ENCODE peak calls at places on chromosomes 13 and 19, in four cellular contexts. V, O, P and Q are unnamed samples.
A peak's percentile ranks its signal among the peaks of the same experiment; 100 is the strongest.

GRCh38 chr19:44684892-44685847 is 13.8 kb upstream of the CEACAM16 start:
- DNase-seq in V (peak; percentile 56), P (peak; percentile 93), O (peak; percentile 68), Q (no peak)

GRCh38 chr19:1453525-1454371 is 3.8 kb downstream of the APC2 start:
- DNase-seq in P (no peak), V (no peak), O (no peak), Q (no peak)

GRCh38 chr13:34419025-34419424 is 523.0 kb upstream of the NBEA start:
- DNase-seq in O (no peak), V (no peak), P (no peak), Q (no peak)

GRCh38 chr19:48121909-48122371 is 11.3 kb upstream of the PLA2G4C start:
- DNase-seq in P (peak; percentile 33), O (peak; percentile 30), V (peak; percentile 21), Q (peak; percentile 80)

GRCh38 chr13:93248627-93249047 is 22.0 kb downstream of the GPC6 start:
- DNase-seq in V (no peak), P (peak; percentile 70), O (peak; percentile 83), Q (no peak)

GRCh38 chr19:36128392-36128736 is 11.5 kb upstream of the CAPNS1 start:
- DNase-seq in V (no peak), O (no peak), P (no peak), Q (no peak)

GRCh38 chr19:45057444-45057843 is 18.6 kb downstream of the CLASRP start:
- DNase-seq in O (no peak), P (no peak), V (no peak), Q (no peak)

GRCh38 chr13:87123987-87124784 is 547.0 kb upstream of the SLITRK5 start:
- DNase-seq in P (peak; percentile 95), V (no peak), O (peak; percentile 100), Q (no peak)

GRCh38 chr19:17049711-17050280 is 23.2 kb upstream of the CPAMD8 start:
- DNase-seq in P (peak; percentile 56), V (no peak), O (peak; percentile 77), Q (no peak)

GRCh38 chr19:7705387-7706187 is 3.7 kb upstream of the FCER2 start:
- DNase-seq in O (no peak), V (peak; percentile 94), P (no peak), Q (no peak)

GRCh38 chr13:23469901-23470525 is 36.5 kb upstream of the SACS start:
- DNase-seq in V (no peak), P (no peak), O (peak; percentile 39), Q (no peak)

GRCh38 chr19:7751157-7751783 is 3.9 kb upstream of the CD209 start:
- DNase-seq in P (no peak), O (peak; percentile 12), V (peak; percentile 77), Q (no peak)

GRCh38 chr19:50387176-50387867 is 3.2 kb downstream of the POLD1 start:
- DNase-seq in V (no peak), P (peak; percentile 47), O (peak; percentile 52), Q (no peak)

GRCh38 chr13:27795718-27796019 is 3.4 kb downstream of the GSX1 start:
- DNase-seq in V (no peak), P (no peak), O (no peak), Q (no peak)

GRCh38 chr13:23279321-23279720 is 98.5 kb downstream of the SGCG start:
- DNase-seq in P (peak; percentile 17), O (peak; percentile 42), V (no peak), Q (no peak)

DNA sequence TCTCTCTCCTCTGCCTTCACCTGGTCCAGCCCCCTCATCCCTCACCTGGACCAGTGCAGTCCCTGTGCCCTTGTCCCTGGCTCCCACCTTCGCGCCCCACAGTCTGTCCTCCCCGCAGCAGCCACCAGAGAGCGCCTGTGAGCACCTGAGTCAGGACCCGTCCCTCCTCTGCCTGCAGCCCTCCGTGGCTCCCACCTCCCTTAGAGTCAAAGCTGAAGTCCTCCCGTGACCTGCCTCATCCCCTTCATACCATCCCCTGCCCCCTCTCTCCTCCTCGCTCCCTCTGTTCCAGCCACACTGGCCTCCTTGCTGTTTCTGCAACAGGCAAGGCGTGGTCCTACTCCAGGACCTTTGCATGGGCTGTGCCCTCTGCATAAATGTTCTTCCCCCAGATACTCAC is 10.3 kb downstream of the CELF5 start:
- DNase-seq in P (no peak), O (no peak), V (peak; percentile 57), Q (no peak)
- TF ChIP-seq CTCF in P (peak; percentile 22), O (peak; percentile 40), V (peak; percentile 38), Q (peak; percentile 47)

DNA sequence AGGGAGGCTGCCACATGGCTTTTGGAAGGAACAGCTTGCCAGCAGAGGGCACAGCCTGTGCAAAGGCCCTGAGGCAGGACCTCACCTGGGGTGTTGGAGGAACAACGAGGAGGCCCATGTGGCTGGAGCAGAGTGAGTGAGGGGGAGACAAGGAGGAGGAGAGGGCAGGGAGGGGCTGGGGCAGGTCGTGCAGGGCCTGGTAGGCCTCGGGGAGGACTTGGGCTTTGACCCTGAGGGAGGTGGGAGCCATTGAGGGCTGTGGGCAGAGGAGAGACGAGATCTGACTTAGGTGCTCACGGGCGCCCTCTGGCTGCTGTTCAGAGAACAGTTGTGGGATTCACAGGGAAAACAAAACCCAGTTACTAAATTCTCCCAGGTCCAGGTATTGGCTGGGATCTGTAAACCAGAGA is 25.2 kb downstream of the ZNRF4 start:
- DNase-seq in V (peak; percentile 58), O (peak; percentile 29), P (peak; percentile 38), Q (peak; percentile 67)
- TF ChIP-seq CTCF in V (peak; percentile 81), O (peak; percentile 62), P (peak; percentile 45), Q (peak; percentile 55)

GRCh38 chr13:111175948-111176347 is 60.8 kb downstream of the ARHGEF7 start:
- DNase-seq in O (no peak), P (no peak), V (no peak), Q (no peak)
- TF ChIP-seq CTCF in O (peak; percentile 5), P (no peak), V (no peak), Q (no peak)

GRCh38 chr19:21127001-21127400 is 14.8 kb upstream of the ZNF431 start:
- DNase-seq in V (no peak), P (no peak), O (no peak), Q (no peak)

GRCh38 chr19:21127898-21128297 is 13.9 kb upstream of the ZNF431 start:
- DNase-seq in V (no peak), P (no peak), O (no peak), Q (no peak)

GRCh38 chr19:21128901-21129698 is 12.7 kb upstream of the ZNF431 start:
- DNase-seq in O (peak; percentile 5), V (no peak), P (peak; percentile 18), Q (no peak)

GRCh38 chr19:21130097-21130775 is 11.6 kb upstream of the ZNF431 start:
- DNase-seq in P (no peak), O (no peak), V (no peak), Q (no peak)

GRCh38 chr19:21126078-21126477 is 15.8 kb upstream of the ZNF431 start:
- DNase-seq in V (no peak), O (no peak), P (no peak), Q (no peak)
- TF ChIP-seq CTCF in V (no peak), O (no peak), P (no peak), Q (no peak)

GRCh38 chr13:98413796-98414195 is 163.1 kb downstream of the STK24 start:
- DNase-seq in P (no peak), V (peak; percentile 10), O (no peak), Q (no peak)
- TF ChIP-seq CTCF in P (no peak), V (no peak), O (no peak), Q (no peak)

DNA sequence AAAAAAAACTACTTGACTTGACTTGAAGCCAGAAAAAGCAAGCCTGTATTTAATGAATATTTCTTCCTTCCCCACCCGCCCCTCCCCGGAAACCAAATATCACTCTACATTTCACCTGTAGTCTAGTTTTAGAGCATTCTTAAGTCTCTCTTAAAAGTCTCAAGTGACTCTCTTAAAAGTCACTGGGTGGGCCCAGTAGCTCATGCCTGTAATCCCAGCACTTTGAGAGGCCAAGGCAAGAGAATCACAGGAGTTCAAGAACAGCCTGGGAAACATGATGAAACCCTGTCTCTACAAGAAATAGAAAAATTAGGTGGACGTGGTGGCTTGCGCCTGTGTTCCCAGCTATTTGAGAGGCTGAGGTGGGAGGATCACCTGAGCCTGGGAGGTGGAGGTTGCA is 72.0 kb downstream of the TSC22D1 start:
- DNase-seq in P (no peak), V (no peak), O (no peak), Q (no peak)
- TF ChIP-seq CTCF in P (no peak), V (no peak), O (no peak), Q (no peak)